ENCODE peak calls at places on chromosomes 3 and 15, in six cellular contexts. Z is T1000, Q is head of caudate nucleus, J is endodermal cell, D is hypothalamus, K is NCI-H1105 treated with DMSO at 0.1 percent for 48 hours. R is an unnamed sample.

GRCh38 chr3:193563999-193564398 is 9.3 kb upstream of the ATP13A4 start:
- DNase-seq in K (no peak), J (peak; percentile 74), Z (no peak), Q (peak; percentile 17), D (no peak), R (peak; percentile 20)

GRCh38 chr3:36992806-36993325 is at the start of gene EPM2AIP1:
- DNase-seq in K (no peak), Z (no peak), Q (peak; percentile 99), J (peak; percentile 100), D (no peak), R (no peak)

GRCh38 chr3:126676919-126677705 is 22.2 kb upstream of the TXNRD3 start:
- DNase-seq in Q (no peak), K (no peak), D (no peak), J (peak; percentile 34), Z (no peak), R (no peak)

GRCh38 chr3:43418601-43419272 is 132.4 kb downstream of the SNRK start:
- DNase-seq in Q (no peak), Z (no peak), D (no peak), K (no peak), J (no peak), R (no peak)

GRCh38 chr3:177574232-177574856 is 377.1 kb upstream of the TBL1XR1 start:
- DNase-seq in K (no peak), D (no peak), J (peak; percentile 83), Q (no peak), Z (no peak), R (peak; percentile 78)

GRCh38 chr15:78993257-78993930 is 48.5 kb upstream of the CTSH start:
- DNase-seq in Z (no peak), D (no peak), K (no peak), J (no peak), Q (no peak), R (no peak)

GRCh38 chr15:34241376-34242350 is 16.8 kb downstream of the EMC4 start:
- DNase-seq in J (no peak), Q (peak; percentile 10), K (peak; percentile 6), D (no peak), Z (no peak), R (peak; percentile 47)

GRCh38 chr15:45499426-45499825 is 23.1 kb downstream of the SLC30A4 start:
- DNase-seq in Z (no peak), Q (no peak), D (no peak), K (no peak), J (no peak), R (no peak)

GRCh38 chr15:57215371-57215770 is 160.9 kb upstream of the CGNL1 start:
- DNase-seq in D (no peak), Z (no peak), J (no peak), K (no peak), Q (no peak), R (no peak)

GRCh38 chr15:75551076-75551475 is 28.0 kb downstream of the PTPN9 start:
- DNase-seq in K (no peak), J (no peak), Q (no peak), D (no peak), Z (no peak), R (no peak)

GRCh38 chr15:31483924-31484368 is 157.3 kb downstream of the KLF13 start:
- DNase-seq in J (peak; percentile 37), D (no peak), Q (no peak), Z (no peak), K (no peak), R (no peak)

GRCh38 chr15:62846805-62847481 is 195.6 kb upstream of the TPM1 start:
- DNase-seq in Z (no peak), Q (no peak), D (no peak), J (peak; percentile 39), K (no peak), R (no peak)

GRCh38 chr3:171306631-171307030 is 153.6 kb downstream of the TNIK start:
- DNase-seq in J (no peak), K (no peak), D (peak; percentile 63), Q (peak; percentile 72), Z (peak; percentile 51), R (no peak)

GRCh38 chr3:38985581-38985980 is 66.2 kb downstream of the SCN11A start:
- DNase-seq in K (no peak), D (no peak), J (no peak), Z (no peak), Q (no peak), R (no peak)

GRCh38 chr3:195188530-195188917 is 82.4 kb downstream of the XXYLT1 start:
- DNase-seq in Z (no peak), J (peak; percentile 34), K (no peak), Q (no peak), D (no peak), R (no peak)

GRCh38 chr15:42092666-42093445 is 1.5 kb downstream of the PLA2G4D start:
- DNase-seq in D (peak; percentile 37), K (no peak), J (peak; percentile 68), Z (no peak), Q (no peak), R (no peak)

GRCh38 chr3:51675201-51675611 is 4.2 kb downstream of the TEX264 start:
- DNase-seq in D (no peak), J (no peak), Z (no peak), K (no peak), Q (no peak), R (no peak)

GRCh38 chr3:11499144-11499543 is 144.6 kb downstream of the VGLL4 start:
- DNase-seq in Q (no peak), K (no peak), J (no peak), Z (no peak), D (no peak), R (no peak)

GRCh38 chr3:44104668-44105321 is 136.9 kb upstream of the TOPAZ1 start:
- DNase-seq in J (no peak), Q (peak; percentile 49), K (no peak), Z (no peak), D (no peak), R (no peak)

GRCh38 chr3:111582114-111582461 is 13.1 kb downstream of the ZBED2 start:
- DNase-seq in D (no peak), Q (no peak), Z (peak; percentile 17), J (no peak), K (no peak), R (no peak)

GRCh38 chr3:38141952-38142273 is 3.5 kb downstream of the MYD88 start:
- DNase-seq in J (no peak), D (no peak), Z (no peak), K (no peak), Q (no peak), R (no peak)

GRCh38 chr3:168828943-168829342 is 733.2 kb upstream of the GOLIM4 start:
- DNase-seq in Z (no peak), Q (no peak), J (peak; percentile 81), K (no peak), D (no peak), R (peak; percentile 35)

GRCh38 chr3:52055537-52056351 is 627 bp downstream of the DUSP7 start:
- DNase-seq in D (no peak), K (peak; percentile 20), Q (peak; percentile 31), J (peak; percentile 85), Z (peak; percentile 13), R (peak; percentile 56)

GRCh38 chr15:71581406-71581930 is 228.9 kb upstream of the NR2E3 start:
- DNase-seq in Q (no peak), K (no peak), D (no peak), Z (no peak), J (no peak), R (no peak)

GRCh38 chr3:132160218-132160617 is 125.4 kb upstream of the CPNE4 start:
- DNase-seq in Q (no peak), D (no peak), Z (no peak), J (no peak), K (no peak), R (no peak)

GRCh38 chr15:20349774-20350498 is 191.7 kb downstream of the GOLGA6L6 start:
- DNase-seq in J (no peak), D (no peak), Q (no peak), Z (no peak), K (no peak), R (no peak)

GRCh38 chr15:67740376-67740775 is 84.9 kb upstream of the SKOR1 start:
- DNase-seq in K (no peak), Z (no peak), J (no peak), D (no peak), Q (no peak), R (no peak)

GRCh38 chr3:70716832-70717231 is 404.4 kb upstream of the MDFIC2 start:
- DNase-seq in D (no peak), Q (no peak), J (no peak), Z (no peak), K (no peak), R (peak; percentile 0)

GRCh38 chr3:66851894-66852613 is 146.1 kb upstream of the KBTBD8 start:
- DNase-seq in Z (no peak), D (no peak), J (no peak), K (no peak), Q (no peak), R (no peak)

GRCh38 chr15:59616390-59616789 is 4.8 kb downstream of the GCNT3 start:
- DNase-seq in Z (no peak), J (no peak), K (no peak), Q (no peak), D (no peak), R (peak; percentile 57)

GRCh38 chr3:26233374-26233773 is 389.2 kb upstream of the LRRC3B start:
- DNase-seq in D (no peak), Q (no peak), J (no peak), K (no peak), Z (no peak), R (no peak)